ENCODE peak calls at places on chromosomes 11 and 22, in nine cellular contexts. I is GM12865, A is Calu3, T is RWPE1, H is AG04450, G is GM23338, O is astrocyte of the spinal cord, L is lower lobe of right lung, F is cardiac fibroblast. N is an unnamed sample.

GRCh38 chr22:29784451-29785361 is 17.5 kb downstream of the UQCR10 start:
- DNase-seq in I (no peak), A (no peak), T (no peak), H (no peak), G (no peak), O (no peak), L (no peak), F (peak), N (no peak)

GRCh38 chr11:44861829-44862545 is 88.7 kb downstream of the TP53I11 start:
- DNase-seq in I (peak), A (peak), T (peak), H (peak), G (peak), O (peak), L (peak), F (peak), N (peak)

GRCh38 chr11:127632546-127632945 is 632.0 kb upstream of the KIRREL3 start:
- DNase-seq in I (no peak), A (no peak), T (no peak), H (no peak), G (no peak), O (no peak), L (no peak), F (no peak), N (no peak)

GRCh38 chr22:43796567-43796966 is 15.5 kb downstream of the EFCAB6 start:
- DNase-seq in I (no peak), A (no peak), T (no peak), H (peak), G (peak), O (peak), L (no peak), F (peak), N (peak)

GRCh38 chr22:42169055-42169469 is 38.5 kb upstream of the CYP2D6 start:
- DNase-seq in I (peak), A (peak), T (no peak), H (peak), G (peak), O (peak), L (no peak), F (peak), N (peak)

GRCh38 chr22:46125816-46126770 is 24.2 kb upstream of the PPARA start:
- DNase-seq in I (no peak), A (no peak), T (no peak), H (no peak), G (no peak), O (no peak), L (no peak), F (no peak), N (no peak)

GRCh38 chr11:124644426-124645280 is 22.0 kb downstream of the TBRG1 start:
- DNase-seq in I (peak), A (peak), T (peak), H (no peak), G (peak), O (peak), L (peak), F (peak), N (peak)

GRCh38 chr11:64865286-64866172 is 12.9 kb downstream of the EHD1 start:
- DNase-seq in I (peak), A (no peak), T (no peak), H (no peak), G (no peak), O (peak), L (no peak), F (peak), N (peak)

GRCh38 chr11:117175104-117175503 is 3.4 kb upstream of the SIDT2 start:
- DNase-seq in I (no peak), A (no peak), T (no peak), H (no peak), G (no peak), O (no peak), L (no peak), F (no peak), N (no peak)

GRCh38 chr22:46078241-46079092 is 71.9 kb upstream of the PPARA start:
- DNase-seq in I (no peak), A (peak), T (peak), H (no peak), G (peak), O (no peak), L (peak), F (peak), N (no peak)

GRCh38 chr11:118530683-118531596 is at the start of gene TMEM25:
- DNase-seq in I (peak), A (peak), T (peak), H (no peak), G (peak), O (peak), L (peak), F (peak), N (no peak)

GRCh38 chr11:31881825-31882224 is 70.7 kb upstream of the PAX6 start:
- DNase-seq in I (no peak), A (no peak), T (no peak), H (no peak), G (no peak), O (no peak), L (no peak), F (no peak), N (no peak)

GRCh38 chr22:30020511-30020910 is 59.8 kb upstream of the HORMAD2 start:
- DNase-seq in I (no peak), A (no peak), T (no peak), H (no peak), G (no peak), O (no peak), L (peak), F (no peak), N (no peak)

GRCh38 chr11:12287374-12288211 is 89.8 kb upstream of the PARVA start:
- DNase-seq in I (peak), A (peak), T (peak), H (peak), G (peak), O (peak), L (no peak), F (peak), N (peak)

GRCh38 chr11:102513869-102514268 is 16.7 kb downstream of the MMP7 start:
- DNase-seq in I (no peak), A (no peak), T (no peak), H (peak), G (no peak), O (no peak), L (peak), F (peak), N (no peak)

GRCh38 chr11:76629133-76629852 is 41.3 kb downstream of the LRRC32 start:
- DNase-seq in I (no peak), A (no peak), T (no peak), H (no peak), G (no peak), O (peak), L (peak), F (peak), N (no peak)

GRCh38 chr11:104995001-104995408 is 26.6 kb upstream of the CASP4 start:
- DNase-seq in I (no peak), A (no peak), T (no peak), H (no peak), G (no peak), O (no peak), L (no peak), F (no peak), N (no peak)

GRCh38 chr22:22458896-22459588 is 49.5 kb downstream of the ZNF280B start:
- DNase-seq in I (no peak), A (no peak), T (no peak), H (no peak), G (peak), O (no peak), L (no peak), F (no peak), N (no peak)

GRCh38 chr11:112780351-112781043 is 180.7 kb upstream of the NCAM1 start:
- DNase-seq in I (no peak), A (peak), T (peak), H (no peak), G (no peak), O (peak), L (no peak), F (peak), N (no peak)

GRCh38 chr11:129280027-129280811 is 88.1 kb upstream of the ARHGAP32 start:
- DNase-seq in I (no peak), A (no peak), T (no peak), H (no peak), G (no peak), O (peak), L (no peak), F (peak), N (peak)

GRCh38 chr11:98107736-98108135 is 913.0 kb upstream of the CNTN5 start:
- DNase-seq in I (no peak), A (no peak), T (no peak), H (no peak), G (no peak), O (no peak), L (no peak), F (no peak), N (no peak)

GRCh38 chr11:75135021-75135650 is 15.8 kb upstream of the SLCO2B1 start:
- DNase-seq in I (no peak), A (no peak), T (no peak), H (no peak), G (no peak), O (no peak), L (no peak), F (no peak), N (no peak)

GRCh38 chr11:75133976-75134375 is 16.9 kb upstream of the SLCO2B1 start:
- DNase-seq in I (no peak), A (no peak), T (no peak), H (no peak), G (peak), O (no peak), L (no peak), F (peak), N (no peak)

GRCh38 chr11:75126564-75126963 is 24.3 kb upstream of the SLCO2B1 start:
- DNase-seq in I (no peak), A (no peak), T (no peak), H (no peak), G (no peak), O (no peak), L (no peak), F (no peak), N (no peak)

DNA sequence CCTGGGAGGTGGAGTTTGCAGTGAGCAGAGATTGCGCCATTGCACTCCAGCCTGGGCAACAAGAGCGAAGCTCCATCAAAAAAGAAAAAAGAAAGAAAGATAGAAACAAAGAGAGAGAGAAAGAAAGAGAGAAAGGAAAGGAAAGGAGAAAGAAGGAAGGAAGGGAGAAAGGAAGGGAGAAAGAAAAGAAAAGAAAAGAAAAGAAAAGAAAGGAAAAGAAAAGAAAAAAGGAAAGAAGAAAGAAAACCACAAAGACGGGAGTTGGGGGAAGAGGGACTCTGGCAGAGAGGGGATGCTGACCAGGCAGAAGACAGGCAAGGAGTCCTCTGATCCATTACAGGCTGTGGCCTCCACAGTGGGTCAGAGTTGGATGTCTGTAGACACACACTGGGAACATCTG is 18.8 kb upstream of the SLCO2B1 start:
- DNase-seq in I (no peak), A (no peak), T (no peak), H (no peak), G (no peak), O (no peak), L (no peak), F (no peak), N (no peak)
- TF ChIP-seq CTCF in I (no peak), A (no peak), T (no peak), H (no peak), G (no peak), O (no peak), L (no peak), F (no peak), N (no peak)

GRCh38 chr11:14372011-14372410 is 13.0 kb upstream of the RRAS2 start:
- DNase-seq in I (no peak), A (no peak), T (no peak), H (no peak), G (no peak), O (no peak), L (no peak), F (no peak), N (no peak)

GRCh38 chr11:14378171-14378570 is 19.2 kb upstream of the RRAS2 start:
- DNase-seq in I (no peak), A (no peak), T (no peak), H (no peak), G (no peak), O (no peak), L (no peak), F (no peak), N (no peak)

GRCh38 chr11:14376920-14377319 is 17.9 kb upstream of the RRAS2 start:
- DNase-seq in I (no peak), A (no peak), T (no peak), H (no peak), G (no peak), O (no peak), L (no peak), F (no peak), N (no peak)

GRCh38 chr11:14373941-14374646 is 15.1 kb upstream of the RRAS2 start:
- DNase-seq in I (no peak), A (peak), T (no peak), H (no peak), G (no peak), O (peak), L (no peak), F (peak), N (peak)

GRCh38 chr11:14374922-14375630 is 16.1 kb upstream of the RRAS2 start:
- DNase-seq in I (peak), A (no peak), T (no peak), H (no peak), G (peak), O (no peak), L (no peak), F (no peak), N (no peak)
- TF ChIP-seq CTCF in I (peak), A (peak), T (no peak), H (no peak), G (peak), O (peak), L (no peak), F (no peak), N (peak)

DNA sequence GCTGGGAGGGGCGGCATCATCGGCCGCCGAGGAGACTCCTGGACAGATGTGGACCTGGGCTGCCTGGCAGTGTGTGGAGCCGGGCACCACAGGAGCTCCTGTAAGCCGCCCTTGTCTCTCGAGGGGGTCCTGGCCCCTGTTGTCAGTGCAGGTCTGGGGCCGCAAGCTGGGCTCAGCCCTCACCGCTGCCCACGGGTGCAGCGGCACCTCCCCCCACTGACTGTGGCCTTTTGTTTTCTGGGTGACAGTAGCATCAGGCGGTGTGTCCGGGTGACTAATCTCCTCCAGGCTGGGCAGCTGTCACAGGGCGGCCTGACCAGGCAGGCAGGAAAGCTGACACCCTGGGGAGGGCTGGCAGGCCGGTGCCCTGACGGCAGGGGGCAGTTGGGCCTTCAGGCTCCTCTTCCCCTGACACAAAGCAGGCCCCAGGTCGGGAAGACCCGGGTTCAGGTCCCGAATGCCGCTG is 16.2 kb downstream of the DGKZ start:
- DNase-seq in I (no peak), A (peak), T (peak), H (no peak), G (no peak), O (peak), L (no peak), F (peak), N (peak)
- TF ChIP-seq CTCF in I (no peak), A (peak), T (no peak), H (no peak), G (no peak), O (peak), L (peak), F (peak), N (no peak)

DNA sequence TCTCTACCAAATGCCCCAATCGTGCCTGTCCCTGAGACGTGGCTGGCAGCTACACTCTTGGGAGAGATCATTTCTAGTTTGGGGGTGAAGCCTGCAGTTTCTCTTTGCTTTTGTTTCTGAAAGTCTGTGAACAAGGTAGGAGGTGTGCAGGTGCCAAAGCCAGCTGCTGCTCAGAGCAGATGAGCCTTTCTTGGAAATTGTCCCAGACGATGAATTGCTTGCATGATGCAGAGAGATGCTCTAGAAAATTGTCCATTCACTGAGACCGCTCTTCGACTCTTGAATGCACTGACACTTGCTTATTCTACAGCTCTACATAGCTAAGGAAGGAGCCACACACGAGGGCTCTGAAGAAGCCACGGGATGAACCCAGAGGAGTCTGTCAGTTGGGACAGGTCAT is 225.6 kb upstream of the E2F8 start:
- DNase-seq in I (no peak), A (no peak), T (no peak), H (no peak), G (no peak), O (no peak), L (no peak), F (no peak), N (no peak)
- TF ChIP-seq CTCF in I (no peak), A (no peak), T (no peak), H (no peak), G (no peak), O (no peak), L (no peak), F (no peak), N (no peak)

DNA sequence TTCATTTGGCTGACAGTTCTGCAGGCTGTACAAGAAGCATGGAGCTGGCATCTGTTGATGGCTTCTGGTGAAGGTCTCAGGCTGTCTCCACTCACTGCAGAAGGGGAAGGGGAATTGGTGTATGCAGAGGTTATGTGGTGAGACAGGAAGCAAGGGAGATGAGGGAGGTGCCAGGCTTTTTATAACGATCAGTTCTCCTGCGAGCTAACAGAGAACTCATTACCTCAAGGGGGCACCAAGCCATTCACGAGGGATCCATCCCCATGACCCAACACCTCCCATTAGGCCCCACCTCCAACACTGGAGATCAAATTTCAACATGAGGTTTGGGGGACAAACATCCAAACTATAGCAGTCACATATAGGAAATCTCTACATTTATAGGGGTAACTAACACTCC is 38.7 kb upstream of the E2F8 start:
- DNase-seq in I (peak), A (no peak), T (no peak), H (no peak), G (peak), O (no peak), L (no peak), F (no peak), N (no peak)
- TF ChIP-seq CTCF in I (no peak), A (no peak), T (no peak), H (no peak), G (peak), O (no peak), L (no peak), F (no peak), N (no peak)

GRCh38 chr11:119974051-119974450 is 163.9 kb downstream of the TRIM29 start:
- DNase-seq in I (no peak), A (no peak), T (no peak), H (no peak), G (no peak), O (no peak), L (no peak), F (no peak), N (no peak)
- TF ChIP-seq CTCF in I (no peak), A (no peak), T (no peak), H (no peak), G (no peak), O (no peak), L (no peak), F (no peak), N (no peak)

DNA sequence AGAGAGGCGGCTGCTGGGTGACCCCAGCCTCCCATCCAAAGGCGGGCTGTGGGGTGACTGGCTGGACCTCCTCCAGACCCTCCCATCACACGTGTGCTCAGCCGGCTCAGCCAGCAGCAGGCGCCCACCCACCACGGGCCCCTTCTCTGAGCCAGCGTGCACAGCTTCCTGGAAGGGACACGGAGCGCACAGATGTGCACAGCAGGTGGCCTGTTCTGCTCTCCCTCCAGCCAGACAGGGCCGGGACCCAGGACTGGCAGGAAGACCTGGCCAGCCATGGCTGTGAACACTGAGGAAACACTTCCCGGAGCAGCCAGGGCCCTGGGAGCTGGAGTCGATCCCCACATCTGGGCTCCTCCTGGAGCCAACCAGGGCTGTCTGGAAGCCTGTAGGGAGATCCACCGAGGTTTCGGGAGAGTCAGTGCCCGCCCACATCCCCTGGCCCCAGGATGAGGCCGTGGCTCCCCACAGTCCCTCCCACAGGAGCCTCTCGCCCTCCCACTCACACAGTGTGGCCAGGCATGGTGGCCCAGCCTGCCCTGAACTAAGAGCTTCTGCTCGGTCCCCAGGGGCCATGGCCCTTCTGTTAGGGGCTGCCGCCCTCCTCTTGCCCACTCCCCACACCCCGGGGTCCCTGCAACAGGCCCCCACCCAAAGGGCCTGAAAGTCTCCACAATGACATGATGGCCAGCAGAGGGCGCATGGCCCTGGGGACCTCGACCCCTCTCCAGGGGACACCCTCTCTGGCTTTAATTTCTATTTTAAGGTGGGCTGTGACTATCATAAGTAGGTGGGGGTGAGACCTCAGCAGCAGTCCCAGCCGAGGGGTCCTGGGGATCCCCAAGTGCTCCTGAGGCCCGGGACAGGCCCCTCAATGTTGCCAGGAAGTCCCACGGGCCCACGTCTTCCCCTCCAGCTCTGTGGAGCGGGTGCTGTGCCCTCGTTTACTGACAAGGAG is 90.6 kb upstream of the FGF3 start:
- DNase-seq in I (peak), A (no peak), T (no peak), H (no peak), G (peak), O (peak), L (peak), F (no peak), N (no peak)
- TF ChIP-seq CTCF in I (peak), A (peak), T (peak), H (peak), G (peak), O (peak), L (peak), F (peak), N (peak)

N was measured in HFFc6.